ENCODE peak calls at places on chromosomes 16 and 17, in ten cellular contexts. S is T-helper 1 cell; K is activated CD4-positive, alpha-beta T cell treated with anti-CD3 and anti-CD28 coated beads for 1 hour; N is T-helper 9 cell; B is neural crest cell; U is GM23248; L is sigmoid colon; A is T-cell; W is neuronal stem cell; P is NCI-H1105 treated with DMSO at 0.1 percent for 48 hours. O is an unnamed sample.

GRCh38 chr16:62077998-62078397 is 41.8 kb upstream of the CDH8 start:
- DNase-seq in B (peak), W (peak), L (no peak), K (no peak), U (peak), P (peak), N (no peak), A (no peak), S (no peak), O (no peak)

GRCh38 chr17:73984981-73985380 is 218.5 kb upstream of the RPL38 start:
- DNase-seq in P (no peak), S (no peak), U (no peak), A (no peak), L (no peak), B (no peak), W (no peak), K (no peak), N (no peak), O (no peak)

GRCh38 chr17:8883353-8883752 is 15.9 kb upstream of the PIK3R6 start:
- DNase-seq in S (no peak), N (no peak), W (no peak), A (no peak), B (no peak), U (no peak), K (no peak), P (no peak), L (no peak), O (no peak)

GRCh38 chr17:15239471-15239870 is 25.7 kb downstream of the PMP22 start:
- DNase-seq in K (no peak), L (no peak), W (no peak), N (no peak), U (no peak), S (no peak), A (no peak), B (no peak), P (no peak), O (no peak)

GRCh38 chr17:142876-143784 is 5.8 kb downstream of the SCGB1C2 start:
- DNase-seq in U (no peak), P (no peak), W (no peak), N (no peak), K (no peak), B (peak), A (no peak), L (peak), S (no peak), O (no peak)

GRCh38 chr17:7803981-7804380 is 30.0 kb upstream of the KDM6B start:
- DNase-seq in U (no peak), N (no peak), P (no peak), A (no peak), W (no peak), S (no peak), K (no peak), L (no peak), B (no peak), O (no peak)

GRCh38 chr16:70561623-70562022 is 38.0 kb downstream of the SF3B3 start:
- DNase-seq in B (no peak), L (no peak), S (no peak), A (no peak), N (no peak), W (no peak), K (no peak), P (no peak), U (no peak), O (no peak)

GRCh38 chr16:84195201-84196093 is 4.5 kb downstream of the ADAD2 start:
- DNase-seq in B (no peak), S (no peak), A (no peak), K (no peak), W (no peak), N (no peak), U (no peak), L (no peak), P (no peak), O (no peak)

GRCh38 chr17:50117202-50118040 is 12.5 kb downstream of the SAMD14 start:
- DNase-seq in A (peak), K (peak), N (peak), L (no peak), B (peak), S (no peak), W (no peak), U (peak), P (peak), O (peak)

GRCh38 chr17:37124074-37124824 is 175.5 kb downstream of the AATF start:
- DNase-seq in S (no peak), N (no peak), W (no peak), P (no peak), U (no peak), L (no peak), K (no peak), B (no peak), A (no peak), O (no peak)

GRCh38 chr17:8807070-8807550 is 7.9 kb upstream of the MFSD6L start:
- DNase-seq in B (no peak), K (no peak), N (no peak), W (no peak), L (no peak), P (no peak), A (no peak), S (no peak), U (peak), O (no peak)

GRCh38 chr17:47829870-47830269 is 1.5 kb downstream of the MRPL10 start:
- DNase-seq in W (no peak), K (no peak), P (no peak), N (peak), S (peak), L (no peak), B (no peak), U (no peak), A (peak), O (no peak)

GRCh38 chr17:3590231-3590630 is 19.0 kb downstream of the TRPV1 start:
- DNase-seq in S (no peak), B (no peak), L (no peak), U (no peak), P (no peak), A (no peak), W (no peak), N (no peak), K (no peak), O (no peak)

GRCh38 chr16:46932802-46933201 is 40.7 kb downstream of the DNAJA2 start:
- DNase-seq in B (no peak), A (no peak), N (no peak), U (no peak), L (no peak), P (no peak), W (no peak), K (no peak), S (no peak), O (no peak)

GRCh38 chr17:42387663-42388380 is 420 bp downstream of the STAT3 start:
- DNase-seq in K (no peak), W (no peak), U (peak), N (peak), S (peak), A (peak), P (peak), B (peak), L (peak), O (peak)

GRCh38 chr17:13736915-13737314 is 135.2 kb upstream of the HS3ST3A1 start:
- DNase-seq in P (no peak), L (no peak), A (no peak), W (no peak), S (no peak), K (no peak), B (no peak), N (no peak), U (peak), O (no peak)

GRCh38 chr17:15998031-15998574 is 1.4 kb downstream of the ZSWIM7 start:
- DNase-seq in W (no peak), S (no peak), B (no peak), U (no peak), N (no peak), P (no peak), K (no peak), L (no peak), A (no peak), O (no peak)

GRCh38 chr16:66473654-66474519 is 46.8 kb downstream of the BEAN1 start:
- DNase-seq in N (no peak), S (no peak), L (peak), K (no peak), W (no peak), B (no peak), P (no peak), A (no peak), U (peak), O (no peak)

GRCh38 chr17:27559996-27560481 is 70.9 kb upstream of the LGALS9 start:
- DNase-seq in A (no peak), N (no peak), U (peak), L (peak), K (no peak), P (peak), B (no peak), W (no peak), S (no peak), O (no peak)

GRCh38 chr16:3490911-3491629 is 4.2 kb downstream of the C16orf90 start:
- DNase-seq in P (peak), K (no peak), A (no peak), W (no peak), S (no peak), B (no peak), U (no peak), L (no peak), N (no peak), O (no peak)

GRCh38 chr16:83143788-83144187 is 517.0 kb downstream of the CDH13 start:
- DNase-seq in K (no peak), N (no peak), P (no peak), U (no peak), B (no peak), W (no peak), L (no peak), S (no peak), A (no peak), O (no peak)

GRCh38 chr17:74870512-74870911 is 2.3 kb downstream of the FDXR start:
- DNase-seq in U (peak), L (no peak), A (no peak), B (no peak), W (no peak), S (no peak), K (no peak), P (no peak), N (no peak), O (no peak)

GRCh38 chr16:87854053-87854906 is 15.0 kb downstream of the SLC7A5 start:
- DNase-seq in A (no peak), N (peak), P (no peak), S (no peak), W (no peak), K (no peak), B (no peak), L (no peak), U (no peak), O (no peak)

GRCh38 chr17:43176119-43176570 is 5.1 kb downstream of the NBR1 start:
- DNase-seq in N (no peak), U (no peak), B (no peak), A (no peak), P (no peak), L (no peak), K (no peak), W (no peak), S (no peak), O (no peak)

GRCh38 chr17:7987112-7987893 is 15.1 kb upstream of the GUCY2D start:
- DNase-seq in W (no peak), L (peak), A (no peak), U (peak), B (no peak), P (no peak), K (no peak), N (no peak), S (no peak), O (no peak)